ENCODE peak calls at places on chromosome 2, in seven cellular contexts. One of them, this sample, is unnamed.

GRCh38 chr2:232538671-232539070 is 821 bp upstream of the CHRNG start:
- DNase-seq in H1: peak
- DNase-seq in GM23338: no peak
- DNase-seq in sigmoid colon: peak
- DNase-seq in K562: no peak
- DNase-seq in HL-60: peak
- DNase-seq in breast epithelium: no peak
- DNase-seq in this sample: no peak

GRCh38 chr2:98936133-98936916 is at the start of gene CRACDL:
- DNase-seq in K562: no peak
- DNase-seq in H1: peak
- DNase-seq in breast epithelium: no peak
- DNase-seq in HL-60: peak
- DNase-seq in GM23338: peak
- DNase-seq in sigmoid colon: no peak
- DNase-seq in this sample: peak

GRCh38 chr2:237074211-237074993 is 11.3 kb upstream of the COPS8 start:
- DNase-seq in HL-60: no peak
- DNase-seq in K562: no peak
- DNase-seq in sigmoid colon: no peak
- DNase-seq in breast epithelium: no peak
- DNase-seq in GM23338: no peak
- DNase-seq in H1: no peak
- DNase-seq in this sample: peak

GRCh38 chr2:15058015-15058414 is 425.5 kb downstream of the LRATD1 start:
- DNase-seq in HL-60: peak
- DNase-seq in K562: peak
- DNase-seq in sigmoid colon: no peak
- DNase-seq in breast epithelium: no peak
- DNase-seq in GM23338: peak
- DNase-seq in H1: no peak
- DNase-seq in this sample: peak

GRCh38 chr2:46679761-46680160 is 200.4 kb downstream of the TMEM247 start:
- DNase-seq in breast epithelium: no peak
- DNase-seq in HL-60: no peak
- DNase-seq in sigmoid colon: no peak
- DNase-seq in GM23338: no peak
- DNase-seq in H1: no peak
- DNase-seq in K562: no peak
- DNase-seq in this sample: no peak

GRCh38 chr2:190467575-190468083 is 59.5 kb downstream of the MFSD6 start:
- DNase-seq in GM23338: no peak
- DNase-seq in H1: no peak
- DNase-seq in breast epithelium: no peak
- DNase-seq in sigmoid colon: no peak
- DNase-seq in K562: no peak
- DNase-seq in HL-60: no peak
- DNase-seq in this sample: no peak

GRCh38 chr2:240258685-240259084 is 118.2 kb upstream of the OTOS start:
- DNase-seq in breast epithelium: no peak
- DNase-seq in K562: no peak
- DNase-seq in GM23338: no peak
- DNase-seq in sigmoid colon: no peak
- DNase-seq in HL-60: no peak
- DNase-seq in H1: no peak
- DNase-seq in this sample: no peak

GRCh38 chr2:240990726-240991377 is 7.6 kb upstream of the SNED1 start:
- DNase-seq in GM23338: no peak
- DNase-seq in sigmoid colon: peak
- DNase-seq in breast epithelium: no peak
- DNase-seq in HL-60: no peak
- DNase-seq in K562: no peak
- DNase-seq in H1: peak
- DNase-seq in this sample: no peak

GRCh38 chr2:86032861-86033595 is 72.7 kb downstream of the POLR1A start:
- DNase-seq in HL-60: no peak
- DNase-seq in H1: no peak
- DNase-seq in sigmoid colon: no peak
- DNase-seq in K562: no peak
- DNase-seq in GM23338: no peak
- DNase-seq in breast epithelium: no peak
- DNase-seq in this sample: no peak

GRCh38 chr2:48713647-48714046 is 41.9 kb downstream of the LHCGR start:
- DNase-seq in K562: no peak
- DNase-seq in HL-60: no peak
- DNase-seq in sigmoid colon: no peak
- DNase-seq in H1: no peak
- DNase-seq in GM23338: no peak
- DNase-seq in breast epithelium: no peak
- DNase-seq in this sample: no peak

GRCh38 chr2:2251255-2251654 is 79.8 kb downstream of the MYT1L start:
- DNase-seq in K562: no peak
- DNase-seq in breast epithelium: no peak
- DNase-seq in GM23338: no peak
- DNase-seq in H1: no peak
- DNase-seq in sigmoid colon: no peak
- DNase-seq in HL-60: no peak
- DNase-seq in this sample: no peak

GRCh38 chr2:234162876-234163275 is 112.4 kb downstream of the SPP2 start:
- DNase-seq in GM23338: no peak
- DNase-seq in HL-60: no peak
- DNase-seq in breast epithelium: no peak
- DNase-seq in H1: no peak
- DNase-seq in sigmoid colon: no peak
- DNase-seq in K562: no peak
- DNase-seq in this sample: no peak

GRCh38 chr2:68799138-68799537 is 64.5 kb downstream of the ARHGAP25 start:
- DNase-seq in GM23338: no peak
- DNase-seq in K562: no peak
- DNase-seq in breast epithelium: no peak
- DNase-seq in H1: no peak
- DNase-seq in sigmoid colon: no peak
- DNase-seq in HL-60: no peak
- DNase-seq in this sample: no peak

GRCh38 chr2:121136323-121136722 is 148.7 kb downstream of the TFCP2L1 start:
- DNase-seq in sigmoid colon: no peak
- DNase-seq in K562: peak
- DNase-seq in GM23338: no peak
- DNase-seq in H1: no peak
- DNase-seq in breast epithelium: no peak
- DNase-seq in HL-60: no peak
- DNase-seq in this sample: no peak

GRCh38 chr2:217150236-217150635 is 290.4 kb upstream of the TNP1 start:
- DNase-seq in HL-60: no peak
- DNase-seq in H1: no peak
- DNase-seq in GM23338: no peak
- DNase-seq in sigmoid colon: no peak
- DNase-seq in breast epithelium: no peak
- DNase-seq in K562: no peak
- DNase-seq in this sample: no peak

GRCh38 chr2:239326831-239327535 is 73.8 kb downstream of the HDAC4 start:
- DNase-seq in GM23338: no peak
- DNase-seq in breast epithelium: no peak
- DNase-seq in H1: peak
- DNase-seq in sigmoid colon: peak
- DNase-seq in K562: no peak
- DNase-seq in HL-60: peak
- DNase-seq in this sample: no peak

GRCh38 chr2:239129147-239129896 is 271.5 kb downstream of the HDAC4 start:
- DNase-seq in breast epithelium: no peak
- DNase-seq in HL-60: no peak
- DNase-seq in H1: no peak
- DNase-seq in GM23338: no peak
- DNase-seq in K562: no peak
- DNase-seq in sigmoid colon: no peak
- DNase-seq in this sample: no peak

GRCh38 chr2:237161239-237161638 is 75.5 kb downstream of the COPS8 start:
- DNase-seq in GM23338: no peak
- DNase-seq in breast epithelium: no peak
- DNase-seq in sigmoid colon: peak
- DNase-seq in H1: no peak
- DNase-seq in HL-60: no peak
- DNase-seq in K562: no peak
- DNase-seq in this sample: peak

GRCh38 chr2:144323946-144324345 is 196.0 kb downstream of the ZEB2 start:
- DNase-seq in K562: no peak
- DNase-seq in sigmoid colon: no peak
- DNase-seq in H1: no peak
- DNase-seq in HL-60: no peak
- DNase-seq in GM23338: no peak
- DNase-seq in breast epithelium: no peak
- DNase-seq in this sample: no peak

GRCh38 chr2:127619901-127620705 is 25.9 kb upstream of the GPR17 start:
- DNase-seq in GM23338: no peak
- DNase-seq in K562: no peak
- DNase-seq in H1: peak
- DNase-seq in sigmoid colon: peak
- DNase-seq in HL-60: no peak
- DNase-seq in breast epithelium: no peak
- DNase-seq in this sample: no peak

GRCh38 chr2:41932241-41933034 is 115.4 kb upstream of the PKDCC start:
- DNase-seq in sigmoid colon: peak
- DNase-seq in GM23338: no peak
- DNase-seq in H1: no peak
- DNase-seq in HL-60: no peak
- DNase-seq in K562: peak
- DNase-seq in breast epithelium: peak
- DNase-seq in this sample: peak
- TF ChIP-seq CTCF in sigmoid colon: no peak
- TF ChIP-seq CTCF in GM23338: no peak
- TF ChIP-seq CTCF in H1: no peak
- TF ChIP-seq CTCF in HL-60: no peak
- TF ChIP-seq CTCF in K562: no peak
- TF ChIP-seq CTCF in breast epithelium: no peak
- TF ChIP-seq CTCF in this sample: no peak

DNA sequence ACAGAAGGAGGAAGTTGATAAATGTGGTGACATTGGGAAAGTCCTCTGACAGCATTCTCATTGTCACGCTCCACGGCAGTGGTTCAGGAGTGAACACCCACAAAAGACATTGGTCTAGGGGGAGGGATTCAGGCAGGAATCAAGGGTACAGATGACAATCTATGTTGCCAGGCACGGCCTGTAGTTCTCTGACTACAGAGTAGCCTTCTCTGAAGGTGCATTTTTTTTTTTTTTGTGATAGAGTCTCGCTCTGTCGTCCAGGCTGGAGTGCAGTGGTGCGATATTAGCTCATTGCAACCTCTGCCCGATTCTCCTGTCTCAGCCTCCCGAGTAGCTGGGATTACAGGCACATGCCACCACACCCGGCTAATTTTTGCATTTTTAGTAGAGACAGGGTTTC is 7.4 kb upstream of the MOB1A start:
- DNase-seq in GM23338: no peak
- DNase-seq in HL-60: peak
- DNase-seq in sigmoid colon: peak
- DNase-seq in K562: peak
- DNase-seq in breast epithelium: no peak
- DNase-seq in H1: no peak
- DNase-seq in this sample: no peak
- TF ChIP-seq POLR2AphosphoS5 in GM23338: no peak
- TF ChIP-seq POLR2AphosphoS5 in HL-60: peak
- TF ChIP-seq POLR2AphosphoS5 in sigmoid colon: no peak
- TF ChIP-seq POLR2AphosphoS5 in K562: peak
- TF ChIP-seq POLR2AphosphoS5 in breast epithelium: no peak
- TF ChIP-seq POLR2AphosphoS5 in H1: no peak
- TF ChIP-seq POLR2AphosphoS5 in this sample: no peak

GRCh38 chr2:84631047-84631446 is 114.7 kb downstream of the DNAH6 start:
- DNase-seq in HL-60: no peak
- DNase-seq in sigmoid colon: no peak
- DNase-seq in H1: no peak
- DNase-seq in GM23338: peak
- DNase-seq in K562: peak
- DNase-seq in breast epithelium: no peak
- DNase-seq in this sample: no peak
- TF ChIP-seq CTCF in HL-60: peak
- TF ChIP-seq CTCF in sigmoid colon: peak
- TF ChIP-seq CTCF in H1: peak
- TF ChIP-seq CTCF in GM23338: peak
- TF ChIP-seq CTCF in K562: peak
- TF ChIP-seq CTCF in breast epithelium: no peak
- TF ChIP-seq CTCF in this sample: peak

GRCh38 chr2:3516831-3517230 is 2.5 kb downstream of the ADI1 start:
- DNase-seq in sigmoid colon: no peak
- DNase-seq in GM23338: no peak
- DNase-seq in HL-60: no peak
- DNase-seq in H1: no peak
- DNase-seq in breast epithelium: no peak
- DNase-seq in K562: no peak
- DNase-seq in this sample: no peak

GRCh38 chr2:3517948-3518495 is 1.3 kb downstream of the ADI1 start:
- DNase-seq in K562: no peak
- DNase-seq in GM23338: no peak
- DNase-seq in HL-60: no peak
- DNase-seq in H1: no peak
- DNase-seq in sigmoid colon: no peak
- DNase-seq in breast epithelium: no peak
- DNase-seq in this sample: no peak

GRCh38 chr2:3518496-3519254 is 656 bp downstream of the ADI1 start:
- DNase-seq in breast epithelium: peak
- DNase-seq in H1: peak
- DNase-seq in sigmoid colon: peak
- DNase-seq in HL-60: peak
- DNase-seq in GM23338: peak
- DNase-seq in K562: peak
- DNase-seq in this sample: peak

GRCh38 chr2:3520591-3520990 is 1.3 kb upstream of the ADI1 start:
- DNase-seq in breast epithelium: no peak
- DNase-seq in H1: no peak
- DNase-seq in sigmoid colon: no peak
- DNase-seq in K562: no peak
- DNase-seq in HL-60: no peak
- DNase-seq in GM23338: no peak
- DNase-seq in this sample: no peak

DNA sequence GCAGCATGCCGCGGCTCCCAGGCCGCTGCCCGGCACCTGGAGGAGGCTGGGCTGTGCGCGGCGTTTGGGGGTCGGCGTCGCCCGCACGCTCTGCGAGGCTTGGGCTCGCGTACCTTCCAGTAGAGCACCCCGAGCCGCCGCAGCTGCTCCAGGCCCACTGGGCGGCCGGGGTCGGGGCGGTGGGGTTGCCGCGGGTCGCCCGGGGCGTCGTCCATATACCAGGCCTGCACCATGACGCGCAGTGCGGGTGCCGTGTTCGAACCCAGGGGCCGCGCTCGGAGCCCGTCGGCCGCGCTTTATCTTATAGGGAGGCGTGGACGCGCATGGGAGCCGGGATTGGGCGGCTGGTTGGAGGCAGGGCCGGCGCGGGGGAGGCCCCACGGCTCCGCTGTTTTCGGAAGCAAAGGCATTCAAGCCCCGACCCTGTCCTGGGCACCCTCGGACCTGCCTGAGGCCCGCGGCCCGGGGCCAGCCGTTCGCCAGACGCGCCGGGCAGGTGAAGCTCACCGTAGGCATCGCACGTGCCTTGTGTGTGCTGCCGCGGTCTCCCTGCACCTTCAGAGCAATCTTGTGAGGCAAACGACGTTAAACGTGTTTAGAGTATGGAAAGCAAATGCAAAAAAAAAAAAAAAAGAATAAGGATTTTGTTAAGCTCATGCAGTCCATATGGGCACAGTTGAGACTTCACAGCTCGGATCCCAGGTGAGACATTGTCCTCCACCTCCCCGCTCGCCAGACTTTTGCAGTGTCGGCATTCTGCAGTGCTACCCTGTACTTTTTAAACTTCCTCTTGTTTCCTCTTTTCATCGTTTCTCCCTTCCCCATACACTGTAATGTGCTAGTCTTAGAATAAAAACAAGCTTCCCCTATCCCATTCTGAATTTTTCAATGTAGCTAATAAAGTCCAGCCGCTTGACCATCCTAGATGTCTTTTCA is at the start of gene ADI1:
- DNase-seq in GM23338: peak
- DNase-seq in HL-60: peak
- DNase-seq in sigmoid colon: peak
- DNase-seq in breast epithelium: peak
- DNase-seq in H1: peak
- DNase-seq in K562: peak
- DNase-seq in this sample: peak
- TF ChIP-seq POLR2AphosphoS5 in GM23338: peak
- TF ChIP-seq POLR2AphosphoS5 in HL-60: peak
- TF ChIP-seq POLR2AphosphoS5 in sigmoid colon: peak
- TF ChIP-seq POLR2AphosphoS5 in breast epithelium: peak
- TF ChIP-seq POLR2AphosphoS5 in H1: peak
- TF ChIP-seq POLR2AphosphoS5 in K562: peak
- TF ChIP-seq POLR2AphosphoS5 in this sample: peak